ENCODE peak calls at places on chromosomes 5 and 9, in eight cellular contexts. G is neural crest cell, M is adrenal gland, A is AG08395, N is T-helper 1 cell, W is GM13976, L is uterus, S is mucosa of gallbladder. E is an unnamed sample.

GRCh38 chr9:94870793-94871558 is 144.5 kb downstream of the AOPEP start:
- DNase-seq in G (no peak), L (peak), N (peak), A (no peak), S (no peak), W (no peak), M (no peak), E (no peak)

GRCh38 chr5:55308254-55308836 is 556 bp downstream of the MTREX start:
- DNase-seq in M (no peak), S (no peak), A (peak), L (no peak), G (no peak), W (peak), N (no peak), E (peak)

GRCh38 chr5:52771343-52772039 is 16.2 kb upstream of the ITGA1 start:
- DNase-seq in G (no peak), N (no peak), A (no peak), M (no peak), S (no peak), L (no peak), W (peak), E (no peak)

GRCh38 chr5:60918466-60918865 is 26.4 kb downstream of the ERCC8 start:
- DNase-seq in G (no peak), M (no peak), W (no peak), N (no peak), S (no peak), L (no peak), A (no peak), E (no peak)

GRCh38 chr9:74497750-74498615 is 848 bp downstream of the RORB start:
- DNase-seq in S (peak), L (no peak), M (peak), A (peak), W (peak), N (no peak), G (peak), E (no peak)

GRCh38 chr5:1889321-1890065 is 6.8 kb upstream of the IRX4 start:
- DNase-seq in S (no peak), A (no peak), G (no peak), L (no peak), W (no peak), M (no peak), N (no peak), E (no peak)

GRCh38 chr5:11619339-11620028 is 284.8 kb downstream of the CTNND2 start:
- DNase-seq in M (no peak), S (no peak), L (no peak), W (no peak), N (no peak), G (no peak), A (no peak), E (peak)

GRCh38 chr5:42894057-42894456 is 82.4 kb upstream of the SELENOP start:
- DNase-seq in L (no peak), M (no peak), G (no peak), W (no peak), A (no peak), N (no peak), S (no peak), E (no peak)

GRCh38 chr5:14292766-14293165 is 149.6 kb downstream of the TRIO start:
- DNase-seq in W (no peak), G (no peak), L (no peak), A (no peak), S (no peak), N (no peak), M (no peak), E (no peak)

GRCh38 chr9:127809562-127810377 is 7.1 kb downstream of the FPGS start:
- DNase-seq in M (no peak), A (peak), N (no peak), S (no peak), G (peak), W (peak), L (no peak), E (no peak)

GRCh38 chr9:133761641-133762248 is 23.6 kb upstream of the SARDH start:
- DNase-seq in S (peak), G (no peak), L (peak), A (no peak), N (no peak), M (no peak), W (no peak), E (no peak)

GRCh38 chr5:136364307-136364706 is 1.0 kb downstream of the TRPC7 start:
- DNase-seq in S (no peak), L (no peak), G (no peak), A (no peak), N (no peak), M (no peak), W (no peak), E (peak)

GRCh38 chr5:3101561-3101960 is 350.1 kb upstream of the IRX2 start:
- DNase-seq in M (no peak), A (no peak), L (no peak), W (no peak), S (no peak), G (no peak), N (no peak), E (no peak)

GRCh38 chr9:35904966-35905781 is 828 bp upstream of the HRCT1 start:
- DNase-seq in S (no peak), M (no peak), W (no peak), L (no peak), A (peak), N (no peak), G (no peak), E (no peak)

GRCh38 chr5:143495823-143496275 is 92.4 kb upstream of the NR3C1 start:
- DNase-seq in W (no peak), A (peak), N (no peak), S (no peak), L (peak), G (no peak), M (no peak), E (no peak)

GRCh38 chr5:32501071-32501470 is 56.5 kb upstream of the ZFR start:
- DNase-seq in L (no peak), M (no peak), A (no peak), N (no peak), S (no peak), G (no peak), W (no peak), E (no peak)

GRCh38 chr9:134870746-134871667 is 9.6 kb upstream of the FCN2 start:
- DNase-seq in N (no peak), W (no peak), S (no peak), G (no peak), L (no peak), A (no peak), M (peak), E (no peak)

GRCh38 chr5:79560774-79561524 is 47.0 kb upstream of the HOMER1 start:
- DNase-seq in L (no peak), M (no peak), N (no peak), S (no peak), W (peak), A (peak), G (no peak), E (peak)

GRCh38 chr5:122863240-122863639 is 17.8 kb downstream of the SNX24 start:
- DNase-seq in N (no peak), L (no peak), A (no peak), G (no peak), S (no peak), W (no peak), M (no peak), E (no peak)

GRCh38 chr5:68834486-68834885 is 259.3 kb upstream of the SLC30A5 start:
- DNase-seq in N (no peak), W (no peak), G (no peak), S (no peak), M (no peak), L (no peak), A (peak), E (no peak)

GRCh38 chr5:154698681-154699275 is 56.4 kb upstream of the LARP1 start:
- DNase-seq in G (no peak), A (no peak), W (no peak), L (no peak), S (no peak), M (no peak), N (no peak), E (no peak)

GRCh38 chr5:132277971-132278964 is 15.9 kb upstream of the SLC22A4 start:
- DNase-seq in N (no peak), S (no peak), W (no peak), A (no peak), M (no peak), G (no peak), L (peak), E (no peak)

GRCh38 chr9:85157763-85158162 is 488.2 kb downstream of the NTRK2 start:
- DNase-seq in A (no peak), S (no peak), L (no peak), N (no peak), M (no peak), G (no peak), W (no peak), E (no peak)

GRCh38 chr5:169280286-169280685 is 20.7 kb downstream of the SLIT3 start:
- DNase-seq in L (peak), S (no peak), A (peak), M (no peak), N (no peak), W (no peak), G (no peak), E (no peak)

GRCh38 chr9:125851971-125852370 is 104.8 kb downstream of the PBX3 start:
- DNase-seq in W (no peak), S (no peak), G (no peak), A (no peak), M (no peak), L (no peak), N (no peak), E (no peak)

GRCh38 chr9:4517274-4517673 is 27.0 kb downstream of the SLC1A1 start:
- DNase-seq in N (no peak), W (no peak), M (no peak), S (peak), G (no peak), L (no peak), A (no peak), E (no peak)

GRCh38 chr5:27038476-27038875 is at the start of gene CDH9:
- DNase-seq in S (no peak), A (no peak), M (no peak), W (no peak), G (peak), N (no peak), L (no peak), E (no peak)

GRCh38 chr5:57843016-57843402 is 360.4 kb upstream of the ACTBL2 start:
- DNase-seq in L (no peak), N (no peak), W (no peak), M (no peak), G (no peak), A (no peak), S (no peak), E (no peak)

GRCh38 chr9:1198085-1198484 is 147.9 kb downstream of the DMRT2 start:
- DNase-seq in G (no peak), L (no peak), S (no peak), A (peak), W (no peak), M (no peak), N (no peak), E (no peak)

GRCh38 chr5:95382843-95383242 is 8.3 kb upstream of the FAM81B start:
- DNase-seq in L (no peak), G (no peak), N (no peak), W (no peak), M (no peak), A (no peak), S (no peak), E (no peak)